ENCODE peak calls at places on chromosomes 11 and 22, in seven cellular contexts. O, P, T, E, C, Z and D are unnamed samples.
A peak's percentile ranks its signal among the peaks of the same experiment; 100 is the strongest.

GRCh38 chr22:37545703-37546435 is 14.4 kb upstream of the CDC42EP1 start:
- DNase-seq in O (peak; percentile 92), P (peak; percentile 65), T (peak; percentile 95), E (peak; percentile 61), C (peak; percentile 96), Z (no peak), D (no peak)

GRCh38 chr11:114815761-114816160 is 137.4 kb downstream of the NXPE2 start:
- DNase-seq in O (no peak), P (no peak), T (no peak), E (no peak), C (no peak), Z (no peak), D (no peak)

GRCh38 chr22:43897751-43898261 is 6.0 kb upstream of the PNPLA5 start:
- DNase-seq in O (peak; percentile 27), P (no peak), T (no peak), E (no peak), C (no peak), Z (no peak), D (no peak)

GRCh38 chr11:70203749-70204465 is 811 bp downstream of the FADD start:
- DNase-seq in O (peak; percentile 91), P (peak; percentile 70), T (no peak), E (peak; percentile 26), C (peak; percentile 89), Z (peak; percentile 83), D (peak; percentile 33)

GRCh38 chr11:133947298-133947905 is 9.4 kb downstream of the IGSF9B start:
- DNase-seq in O (peak; percentile 81), P (no peak), T (no peak), E (peak; percentile 50), C (peak; percentile 18), Z (peak; percentile 35), D (peak; percentile 78)

GRCh38 chr11:18243783-18244362 is 4.6 kb downstream of the SAA2 start:
- DNase-seq in O (peak; percentile 70), P (peak; percentile 22), T (no peak), E (peak; percentile 47), C (peak; percentile 49), Z (peak; percentile 49), D (peak; percentile 52)

GRCh38 chr11:1070594-1071462 is 3.8 kb upstream of the MUC2 start:
- DNase-seq in O (no peak), P (no peak), T (no peak), E (no peak), C (no peak), Z (no peak), D (no peak)

GRCh38 chr22:47146941-47147340 is 384.5 kb downstream of the TBC1D22A start:
- DNase-seq in O (no peak), P (no peak), T (no peak), E (no peak), C (no peak), Z (no peak), D (peak; percentile 28)

GRCh38 chr11:10397226-10397987 is 57.7 kb upstream of the AMPD3 start:
- DNase-seq in O (no peak), P (no peak), T (no peak), E (no peak), C (no peak), Z (no peak), D (no peak)

GRCh38 chr11:32772731-32773130 is 21.7 kb downstream of the CCDC73 start:
- DNase-seq in O (no peak), P (no peak), T (no peak), E (no peak), C (no peak), Z (no peak), D (no peak)

GRCh38 chr11:64015935-64016468 is 19.7 kb upstream of the FLRT1 start:
- DNase-seq in O (no peak), P (no peak), T (no peak), E (no peak), C (no peak), Z (no peak), D (peak; percentile 70)

GRCh38 chr11:9014826-9015225 is 11.0 kb upstream of the NRIP3 start:
- DNase-seq in O (no peak), P (no peak), T (no peak), E (no peak), C (no peak), Z (no peak), D (no peak)

GRCh38 chr11:33657757-33658156 is 42.9 kb downstream of the C11orf91 start:
- DNase-seq in O (no peak), P (no peak), T (no peak), E (no peak), C (no peak), Z (no peak), D (peak; percentile 51)

GRCh38 chr11:132658696-132659095 is 873.6 kb downstream of the OPCML start:
- DNase-seq in O (no peak), P (no peak), T (no peak), E (no peak), C (no peak), Z (no peak), D (no peak)